ENCODE peak calls at places on chromosome 18, in nine cellular contexts. One of them, this sample, is unnamed.

GRCh38 chr18:63505566-63506335 is 29.0 kb downstream of the SERPINB5 start:
- DNase-seq in body of pancreas: no peak
- DNase-seq in Peyer's patch: no peak
- DNase-seq in heart left ventricle: no peak
- DNase-seq in breast epithelium: no peak
- DNase-seq in IMR-90: peak; percentile 4
- DNase-seq in sigmoid colon: no peak
- DNase-seq in tibial nerve: peak; percentile 43
- DNase-seq in stomach: no peak
- DNase-seq in this sample: peak; percentile 9

GRCh38 chr18:36706313-36706881 is 122.4 kb downstream of the TPGS2 start:
- DNase-seq in Peyer's patch: no peak
- DNase-seq in tibial nerve: no peak
- DNase-seq in heart left ventricle: no peak
- DNase-seq in sigmoid colon: no peak
- DNase-seq in IMR-90: peak; percentile 29
- DNase-seq in body of pancreas: no peak
- DNase-seq in stomach: no peak
- DNase-seq in breast epithelium: no peak
- DNase-seq in this sample: no peak

GRCh38 chr18:24368749-24369148 is 28.9 kb downstream of the OSBPL1A start:
- DNase-seq in heart left ventricle: no peak
- DNase-seq in breast epithelium: no peak
- DNase-seq in tibial nerve: no peak
- DNase-seq in body of pancreas: no peak
- DNase-seq in Peyer's patch: no peak
- DNase-seq in IMR-90: peak; percentile 20
- DNase-seq in sigmoid colon: no peak
- DNase-seq in stomach: no peak
- DNase-seq in this sample: no peak

GRCh38 chr18:63970803-63971191 is 916 bp downstream of the SERPINB8 start:
- DNase-seq in Peyer's patch: no peak
- DNase-seq in heart left ventricle: peak; percentile 27
- DNase-seq in stomach: no peak
- DNase-seq in body of pancreas: peak; percentile 36
- DNase-seq in sigmoid colon: peak; percentile 69
- DNase-seq in IMR-90: peak; percentile 21
- DNase-seq in tibial nerve: peak; percentile 26
- DNase-seq in breast epithelium: no peak
- DNase-seq in this sample: no peak

GRCh38 chr18:50696436-50696835 is 123.4 kb downstream of the MRO start:
- DNase-seq in heart left ventricle: no peak
- DNase-seq in tibial nerve: no peak
- DNase-seq in body of pancreas: no peak
- DNase-seq in IMR-90: no peak
- DNase-seq in sigmoid colon: peak; percentile 50
- DNase-seq in Peyer's patch: no peak
- DNase-seq in stomach: no peak
- DNase-seq in breast epithelium: no peak
- DNase-seq in this sample: no peak

GRCh38 chr18:53254265-53254664 is 914.3 kb downstream of the DCC start:
- DNase-seq in stomach: no peak
- DNase-seq in sigmoid colon: no peak
- DNase-seq in breast epithelium: no peak
- DNase-seq in IMR-90: no peak
- DNase-seq in heart left ventricle: no peak
- DNase-seq in Peyer's patch: no peak
- DNase-seq in tibial nerve: no peak
- DNase-seq in body of pancreas: no peak
- DNase-seq in this sample: no peak

GRCh38 chr18:4557502-4557901 is 102.4 kb upstream of the DLGAP1 start:
- DNase-seq in body of pancreas: no peak
- DNase-seq in IMR-90: no peak
- DNase-seq in stomach: no peak
- DNase-seq in heart left ventricle: no peak
- DNase-seq in sigmoid colon: no peak
- DNase-seq in Peyer's patch: no peak
- DNase-seq in breast epithelium: no peak
- DNase-seq in tibial nerve: no peak
- DNase-seq in this sample: no peak

GRCh38 chr18:38884050-38884449 is 1318.5 kb upstream of the CELF4 start:
- DNase-seq in breast epithelium: no peak
- DNase-seq in body of pancreas: no peak
- DNase-seq in heart left ventricle: no peak
- DNase-seq in Peyer's patch: no peak
- DNase-seq in stomach: no peak
- DNase-seq in tibial nerve: no peak
- DNase-seq in sigmoid colon: no peak
- DNase-seq in IMR-90: no peak
- DNase-seq in this sample: no peak

GRCh38 chr18:68865503-68865902 is 67.6 kb downstream of the CCDC102B start:
- DNase-seq in heart left ventricle: no peak
- DNase-seq in tibial nerve: no peak
- DNase-seq in sigmoid colon: no peak
- DNase-seq in Peyer's patch: no peak
- DNase-seq in body of pancreas: no peak
- DNase-seq in breast epithelium: no peak
- DNase-seq in IMR-90: no peak
- DNase-seq in stomach: no peak
- DNase-seq in this sample: no peak

GRCh38 chr18:8661754-8662573 is 43.4 kb upstream of the MTCL1 start:
- DNase-seq in breast epithelium: no peak
- DNase-seq in sigmoid colon: no peak
- DNase-seq in stomach: peak; percentile 37
- DNase-seq in heart left ventricle: no peak
- DNase-seq in body of pancreas: peak; percentile 29
- DNase-seq in tibial nerve: no peak
- DNase-seq in Peyer's patch: no peak
- DNase-seq in IMR-90: peak; percentile 28
- DNase-seq in this sample: no peak

GRCh38 chr18:74497308-74497640 is 1.1 kb downstream of the CNDP2 start:
- DNase-seq in Peyer's patch: no peak
- DNase-seq in breast epithelium: no peak
- DNase-seq in tibial nerve: no peak
- DNase-seq in stomach: no peak
- DNase-seq in heart left ventricle: no peak
- DNase-seq in sigmoid colon: no peak
- DNase-seq in body of pancreas: no peak
- DNase-seq in IMR-90: no peak
- DNase-seq in this sample: no peak

GRCh38 chr18:74496508-74497307 is 545 bp downstream of the CNDP2 start:
- DNase-seq in heart left ventricle: peak; percentile 74
- DNase-seq in IMR-90: peak; percentile 42
- DNase-seq in breast epithelium: peak; percentile 64
- DNase-seq in tibial nerve: peak; percentile 13
- DNase-seq in body of pancreas: peak; percentile 67
- DNase-seq in stomach: peak; percentile 69
- DNase-seq in sigmoid colon: peak; percentile 85
- DNase-seq in Peyer's patch: peak; percentile 53
- DNase-seq in this sample: peak; percentile 12

GRCh38 chr18:74497778-74498177 is 1.6 kb downstream of the CNDP2 start:
- DNase-seq in tibial nerve: no peak
- DNase-seq in heart left ventricle: no peak
- DNase-seq in stomach: no peak
- DNase-seq in body of pancreas: no peak
- DNase-seq in breast epithelium: no peak
- DNase-seq in IMR-90: no peak
- DNase-seq in sigmoid colon: no peak
- DNase-seq in Peyer's patch: no peak
- DNase-seq in this sample: no peak

GRCh38 chr18:74494514-74494913 is 1.6 kb upstream of the CNDP2 start:
- DNase-seq in breast epithelium: no peak
- DNase-seq in Peyer's patch: no peak
- DNase-seq in tibial nerve: no peak
- DNase-seq in sigmoid colon: no peak
- DNase-seq in heart left ventricle: no peak
- DNase-seq in IMR-90: no peak
- DNase-seq in body of pancreas: no peak
- DNase-seq in stomach: no peak
- DNase-seq in this sample: no peak

DNA sequence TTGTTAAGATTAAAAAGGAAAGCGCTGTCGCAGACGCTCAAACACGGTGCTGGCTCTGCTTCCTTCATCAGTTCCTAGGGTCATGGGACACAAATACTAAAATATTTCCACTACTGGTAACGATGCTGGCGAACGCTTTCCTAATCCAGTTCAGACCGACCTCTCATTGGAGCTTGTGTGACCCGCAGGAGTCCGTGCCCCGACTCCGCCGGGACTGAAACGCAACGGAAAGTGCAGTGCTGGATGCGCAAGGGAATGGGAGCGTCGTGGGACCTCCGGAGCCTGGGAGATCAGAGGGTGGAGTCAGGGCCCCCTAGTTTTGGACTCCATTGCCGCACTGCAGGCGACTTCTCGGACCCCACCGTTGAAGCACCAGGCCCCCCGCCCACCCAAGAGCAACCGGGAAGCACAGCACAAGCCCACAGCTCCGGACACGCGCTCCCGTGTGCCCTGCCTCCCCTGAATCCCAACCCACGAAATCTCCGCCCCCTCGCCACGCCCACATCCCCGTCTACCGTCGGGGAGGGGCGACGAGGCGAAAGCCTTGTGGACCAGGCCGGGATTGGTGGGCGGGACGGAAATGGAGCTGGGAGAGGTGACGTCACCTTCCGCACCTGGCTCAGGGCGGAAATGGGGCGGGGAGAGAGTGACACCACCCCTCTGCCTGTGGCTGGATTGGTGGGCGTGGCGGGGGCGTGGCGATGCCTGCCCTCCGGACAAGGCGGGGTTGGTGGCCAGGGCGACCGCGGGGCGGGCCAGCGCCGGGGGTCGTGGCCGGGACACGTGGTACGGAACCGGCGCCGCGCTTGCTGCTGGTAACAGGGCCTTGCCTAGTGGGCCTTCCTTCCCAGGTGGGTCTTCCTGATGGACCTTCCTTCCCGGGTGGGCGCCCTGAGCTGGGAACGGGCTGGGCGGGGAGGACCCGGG is at the start of gene CNDP2:
- DNase-seq in stomach: peak; percentile 100
- DNase-seq in Peyer's patch: peak; percentile 100
- DNase-seq in body of pancreas: peak; percentile 100
- DNase-seq in tibial nerve: peak; percentile 100
- DNase-seq in heart left ventricle: peak; percentile 100
- DNase-seq in breast epithelium: peak; percentile 100
- DNase-seq in IMR-90: peak; percentile 98
- DNase-seq in sigmoid colon: peak; percentile 100
- DNase-seq in this sample: peak; percentile 61
- TF ChIP-seq POLR2A in stomach: no peak
- TF ChIP-seq POLR2A in Peyer's patch: peak; percentile 86
- TF ChIP-seq POLR2A in body of pancreas: peak; percentile 92
- TF ChIP-seq POLR2A in tibial nerve: peak; percentile 91
- TF ChIP-seq POLR2A in heart left ventricle: peak; percentile 81
- TF ChIP-seq POLR2A in breast epithelium: peak; percentile 81
- TF ChIP-seq POLR2A in IMR-90: peak; percentile 64
- TF ChIP-seq POLR2A in sigmoid colon: peak; percentile 56
- TF ChIP-seq POLR2A in this sample: peak; percentile 56

GRCh38 chr18:46754661-46755292 is 2.1 kb downstream of the ST8SIA5 start:
- DNase-seq in breast epithelium: no peak
- DNase-seq in stomach: no peak
- DNase-seq in tibial nerve: no peak
- DNase-seq in body of pancreas: no peak
- DNase-seq in sigmoid colon: no peak
- DNase-seq in IMR-90: no peak
- DNase-seq in heart left ventricle: peak; percentile 34
- DNase-seq in Peyer's patch: no peak
- DNase-seq in this sample: no peak
- TF ChIP-seq POLR2A in breast epithelium: no peak
- TF ChIP-seq POLR2A in stomach: no peak
- TF ChIP-seq POLR2A in tibial nerve: no peak
- TF ChIP-seq POLR2A in body of pancreas: no peak
- TF ChIP-seq POLR2A in sigmoid colon: no peak
- TF ChIP-seq POLR2A in IMR-90: no peak
- TF ChIP-seq POLR2A in heart left ventricle: no peak
- TF ChIP-seq POLR2A in Peyer's patch: no peak
- TF ChIP-seq POLR2A in this sample: no peak

GRCh38 chr18:9826666-9827065 is 59.1 kb upstream of the TXNDC2 start:
- DNase-seq in breast epithelium: no peak
- DNase-seq in IMR-90: no peak
- DNase-seq in heart left ventricle: no peak
- DNase-seq in body of pancreas: no peak
- DNase-seq in sigmoid colon: no peak
- DNase-seq in tibial nerve: no peak
- DNase-seq in Peyer's patch: no peak
- DNase-seq in stomach: no peak
- DNase-seq in this sample: no peak

GRCh38 chr18:9825571-9826073 is 60.2 kb upstream of the TXNDC2 start:
- DNase-seq in tibial nerve: peak; percentile 47
- DNase-seq in sigmoid colon: no peak
- DNase-seq in stomach: no peak
- DNase-seq in breast epithelium: no peak
- DNase-seq in IMR-90: peak; percentile 96
- DNase-seq in body of pancreas: peak; percentile 48
- DNase-seq in heart left ventricle: no peak
- DNase-seq in Peyer's patch: no peak
- DNase-seq in this sample: peak; percentile 39

GRCh38 chr18:9828794-9829712 is 56.7 kb upstream of the TXNDC2 start:
- DNase-seq in tibial nerve: no peak
- DNase-seq in Peyer's patch: no peak
- DNase-seq in IMR-90: no peak
- DNase-seq in body of pancreas: no peak
- DNase-seq in sigmoid colon: no peak
- DNase-seq in heart left ventricle: no peak
- DNase-seq in breast epithelium: no peak
- DNase-seq in stomach: no peak
- DNase-seq in this sample: no peak

GRCh38 chr18:9827211-9827855 is 58.4 kb upstream of the TXNDC2 start:
- DNase-seq in IMR-90: no peak
- DNase-seq in Peyer's patch: no peak
- DNase-seq in tibial nerve: no peak
- DNase-seq in sigmoid colon: no peak
- DNase-seq in heart left ventricle: no peak
- DNase-seq in stomach: no peak
- DNase-seq in body of pancreas: no peak
- DNase-seq in breast epithelium: no peak
- DNase-seq in this sample: no peak

GRCh38 chr18:9827856-9828793 is 57.6 kb upstream of the TXNDC2 start:
- DNase-seq in heart left ventricle: no peak
- DNase-seq in tibial nerve: peak; percentile 57
- DNase-seq in stomach: peak; percentile 56
- DNase-seq in Peyer's patch: no peak
- DNase-seq in IMR-90: peak; percentile 100
- DNase-seq in breast epithelium: no peak
- DNase-seq in sigmoid colon: peak; percentile 81
- DNase-seq in body of pancreas: no peak
- DNase-seq in this sample: peak; percentile 83
- TF ChIP-seq POLR2A in heart left ventricle: no peak
- TF ChIP-seq POLR2A in tibial nerve: no peak
- TF ChIP-seq POLR2A in stomach: no peak
- TF ChIP-seq POLR2A in Peyer's patch: no peak
- TF ChIP-seq POLR2A in IMR-90: no peak
- TF ChIP-seq POLR2A in breast epithelium: no peak
- TF ChIP-seq POLR2A in sigmoid colon: no peak
- TF ChIP-seq POLR2A in body of pancreas: peak; percentile 42
- TF ChIP-seq POLR2A in this sample: no peak

DNA sequence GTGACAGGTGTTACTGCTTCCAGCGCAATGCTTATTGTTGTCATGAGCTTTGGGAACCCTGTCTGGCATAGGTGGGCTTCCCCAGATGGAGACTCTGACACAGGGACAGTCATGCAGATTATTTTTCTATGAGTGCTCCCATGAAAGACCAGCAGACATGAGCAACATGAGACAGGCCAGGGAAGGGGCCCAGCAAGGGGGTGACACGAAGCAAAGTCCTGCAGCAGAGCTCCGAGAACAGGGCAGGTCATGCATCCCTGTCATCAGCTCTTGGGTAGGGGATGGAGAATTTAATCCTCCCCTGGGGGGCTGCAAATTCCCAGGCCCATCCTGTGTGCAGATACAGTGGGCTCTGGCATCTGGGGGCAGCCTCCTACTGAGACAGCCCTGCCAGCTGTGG is 77.4 kb downstream of the CTAGE1 start:
- DNase-seq in stomach: no peak
- DNase-seq in IMR-90: no peak
- DNase-seq in sigmoid colon: no peak
- DNase-seq in breast epithelium: no peak
- DNase-seq in body of pancreas: no peak
- DNase-seq in Peyer's patch: no peak
- DNase-seq in tibial nerve: no peak
- DNase-seq in heart left ventricle: no peak
- DNase-seq in this sample: no peak
- TF ChIP-seq POLR2A in stomach: no peak
- TF ChIP-seq POLR2A in IMR-90: no peak
- TF ChIP-seq POLR2A in sigmoid colon: no peak
- TF ChIP-seq POLR2A in breast epithelium: no peak
- TF ChIP-seq POLR2A in body of pancreas: no peak
- TF ChIP-seq POLR2A in Peyer's patch: no peak
- TF ChIP-seq POLR2A in tibial nerve: no peak
- TF ChIP-seq POLR2A in heart left ventricle: no peak
- TF ChIP-seq POLR2A in this sample: no peak